ENCODE peak calls at places on chromosomes 3 and 15, in seven cellular contexts. R is activated T-cell treated with anti-CD3 and anti-CD28 coated beads, Interleukin-2, amount 50 U/mL, for 1 hour; S is NCI-H1436 treated with DMSO at 0.1 percent for 48 hours; U is GM06990; I is SW480; Z is GM12892; Y is NCI-H1092 treated with DMSO at 0.1 percent for 48 hours. G is an unnamed sample.

GRCh38 chr3:64091501-64091900 is 68.2 kb upstream of the PSMD6 start:
- DNase-seq in I (no peak), S (no peak), Y (no peak), Z (no peak), R (no peak), U (no peak), G (no peak)

GRCh38 chr3:72997421-72997961 is 880 bp downstream of the PPP4R2 start:
- DNase-seq in Y (peak), U (no peak), I (peak), R (no peak), Z (no peak), S (no peak), G (no peak)

GRCh38 chr3:149216195-149216869 is 5.3 kb downstream of the CP start:
- DNase-seq in I (no peak), Z (no peak), Y (peak), U (no peak), R (no peak), S (no peak), G (no peak)

GRCh38 chr3:14304101-14305045 is 98.0 kb upstream of the SLC6A6 start:
- DNase-seq in Y (no peak), I (no peak), R (no peak), Z (no peak), S (no peak), U (no peak), G (no peak)

GRCh38 chr3:66140763-66141372 is 79.9 kb upstream of the SLC25A26 start:
- DNase-seq in Y (no peak), Z (no peak), R (no peak), I (peak), S (no peak), U (peak), G (no peak)

GRCh38 chr3:138833908-138834358 is 795 bp downstream of the PIK3CB start:
- DNase-seq in I (no peak), Z (no peak), U (no peak), Y (no peak), R (no peak), S (no peak), G (peak)

GRCh38 chr3:37819591-37819990 is 42.1 kb upstream of the CTDSPL start:
- DNase-seq in I (peak), S (no peak), R (no peak), U (no peak), Z (no peak), Y (no peak), G (no peak)

GRCh38 chr3:10265833-10266232 is 17.6 kb downstream of the TATDN2 start:
- DNase-seq in I (no peak), R (no peak), S (no peak), Z (no peak), U (no peak), Y (no peak), G (no peak)

GRCh38 chr15:101120473-101120872 is 131.4 kb downstream of the CHSY1 start:
- DNase-seq in S (no peak), Z (no peak), R (no peak), U (no peak), I (no peak), Y (no peak), G (no peak)

GRCh38 chr3:172415323-172415722 is 32.9 kb downstream of the GHSR start:
- DNase-seq in Z (no peak), U (no peak), I (peak), Y (no peak), S (no peak), R (no peak), G (no peak)

GRCh38 chr3:101518421-101518871 is 5.4 kb upstream of the SENP7 start:
- DNase-seq in R (peak), Z (peak), I (peak), S (no peak), U (peak), Y (no peak), G (no peak)

GRCh38 chr3:129040579-129041300 is 19.8 kb upstream of the GP9 start:
- DNase-seq in R (no peak), Y (no peak), I (no peak), U (no peak), S (no peak), Z (no peak), G (no peak)

GRCh38 chr3:7964899-7965298 is 536.7 kb upstream of the LMCD1 start:
- DNase-seq in Z (no peak), S (no peak), R (no peak), Y (no peak), I (no peak), U (no peak), G (no peak)

GRCh38 chr15:85407421-85408269 is 27.2 kb downstream of the AKAP13 start:
- DNase-seq in U (no peak), Z (no peak), S (no peak), R (no peak), Y (peak), I (peak), G (no peak)

GRCh38 chr3:99351097-99351496 is 287.3 kb upstream of the COL8A1 start:
- DNase-seq in S (no peak), U (no peak), I (no peak), Y (no peak), Z (no peak), R (no peak), G (no peak)

GRCh38 chr15:95105229-95105628 is 873.9 kb downstream of the MCTP2 start:
- DNase-seq in R (no peak), Z (no peak), Y (no peak), S (no peak), I (no peak), U (no peak), G (no peak)

GRCh38 chr15:44101944-44102343 is 93.1 kb downstream of the FRMD5 start:
- DNase-seq in I (peak), U (no peak), Z (no peak), R (no peak), Y (no peak), S (no peak), G (no peak)

GRCh38 chr15:60793656-60794055 is 314.7 kb upstream of the ICE2 start:
- DNase-seq in U (no peak), S (no peak), Z (no peak), R (no peak), Y (no peak), I (no peak), G (no peak)

GRCh38 chr3:17553080-17553479 is 189.4 kb downstream of the TBC1D5 start:
- DNase-seq in Z (no peak), Y (no peak), I (no peak), R (no peak), U (no peak), S (no peak), G (no peak)

GRCh38 chr3:194731496-194732073 is 45.9 kb downstream of the FAM43A start:
- DNase-seq in S (no peak), Z (no peak), U (no peak), I (no peak), Y (no peak), R (no peak), G (no peak)

GRCh38 chr3:72353236-72354105 is 494.8 kb downstream of the SHQ1 start:
- DNase-seq in I (no peak), Y (no peak), S (no peak), Z (no peak), R (no peak), U (no peak), G (no peak)

GRCh38 chr3:160450846-160451245 is 1.3 kb upstream of the TRIM59 start:
- DNase-seq in S (no peak), R (no peak), Z (no peak), Y (no peak), I (no peak), U (no peak), G (no peak)

GRCh38 chr3:45670995-45671394 is 18.2 kb upstream of the SACM1L start:
- DNase-seq in U (no peak), I (no peak), Y (no peak), R (no peak), Z (no peak), S (no peak), G (peak)

GRCh38 chr15:59191855-59192237 is 14.8 kb upstream of the LDHAL6B start:
- DNase-seq in S (no peak), Z (no peak), R (no peak), U (no peak), I (no peak), Y (no peak), G (no peak)

GRCh38 chr3:142088522-142088921 is 60.8 kb downstream of the TFDP2 start:
- DNase-seq in I (no peak), R (no peak), U (no peak), Z (no peak), Y (no peak), S (no peak), G (no peak)

GRCh38 chr3:9396301-9396631 is 1.1 kb upstream of the SETD5 start:
- DNase-seq in R (no peak), S (peak), I (peak), Z (no peak), U (no peak), Y (peak), G (peak)

GRCh38 chr3:108091498-108092259 is 848 bp upstream of the CD47 start:
- DNase-seq in S (no peak), R (peak), I (no peak), U (no peak), Z (no peak), Y (no peak), G (no peak)

GRCh38 chr3:74491874-74492273 is 122.6 kb downstream of the CNTN3 start:
- DNase-seq in S (no peak), I (no peak), Z (no peak), R (no peak), U (no peak), Y (no peak), G (no peak)